ENCODE peak calls at places on chromosomes 6 and 20, in ten cellular contexts. M is spleen; T is right cardiac atrium; F is right lobe of liver; C is psoas muscle; G is transverse colon; E is hepatocyte; I is H9; L is CD4-positive, CD25-positive, alpha-beta regulatory T cell; X is cardiac muscle cell. O is an unnamed sample. For H3K4me1 and H3K9me3, the result is how much of the 10 kb centered on the place peaks cover.

GRCh38 chr20:6178537-6178936 is 55.7 kb upstream of the FERMT1 start:
- DNase-seq in T (no peak), X (peak), C (no peak), E (peak), I (no peak), L (no peak), G (no peak), F (no peak), M (no peak), O (peak)

GRCh38 chr20:56896447-56896846 is 267.3 kb downstream of the TFAP2C start:
- DNase-seq in T (no peak), I (no peak), F (no peak), L (no peak), E (no peak), X (no peak), C (no peak), G (no peak), M (no peak), O (no peak)

GRCh38 chr6:137213331-137213740 is 5.8 kb downstream of the IFNGR1 start:
- DNase-seq in F (no peak), E (no peak), M (no peak), I (no peak), X (no peak), G (no peak), L (no peak), T (no peak), C (no peak), O (no peak)

GRCh38 chr6:79605061-79605460 is 26.1 kb upstream of the SH3BGRL2 start:
- DNase-seq in M (no peak), C (no peak), G (no peak), L (no peak), F (no peak), T (no peak), I (no peak), E (no peak), X (no peak), O (no peak)

GRCh38 chr20:31923388-31924271 is 28.2 kb downstream of the PDRG1 start:
- DNase-seq in G (no peak), X (peak), I (no peak), F (no peak), E (no peak), M (no peak), C (no peak), L (no peak), T (no peak), O (no peak)

GRCh38 chr6:39416026-39416425 is 93.5 kb upstream of the KCNK16 start:
- DNase-seq in X (no peak), G (no peak), T (no peak), M (no peak), F (no peak), E (no peak), L (no peak), I (no peak), C (no peak), O (no peak)

GRCh38 chr6:108732101-108732870 is 115.9 kb upstream of the ARMC2 start:
- DNase-seq in G (peak), T (no peak), C (no peak), E (no peak), M (no peak), X (no peak), L (no peak), I (peak), F (no peak), O (peak)

GRCh38 chr20:62900692-62901584 is 25.4 kb downstream of the DIDO1 start:
- DNase-seq in X (no peak), E (peak), F (no peak), G (peak), C (no peak), I (no peak), T (no peak), L (no peak), M (no peak), O (peak)

GRCh38 chr20:31790401-31790800 is 28.8 kb upstream of the MYLK2 start:
- DNase-seq in F (no peak), T (no peak), M (no peak), C (no peak), X (peak), E (no peak), L (no peak), G (no peak), I (no peak), O (no peak)

GRCh38 chr20:45469336-45470261 is at the start of gene WFDC2:
- DNase-seq in X (no peak), C (peak), T (no peak), F (no peak), M (no peak), I (peak), L (no peak), E (peak), G (peak), O (peak)

GRCh38 chr6:126063512-126064146 is 77.3 kb downstream of the TRMT11 start:
- DNase-seq in G (no peak), M (no peak), I (no peak), F (no peak), X (no peak), T (no peak), L (no peak), E (peak), C (no peak), O (no peak)

GRCh38 chr6:168979254-168979653 is 274.4 kb downstream of the THBS2 start:
- DNase-seq in L (no peak), C (no peak), M (no peak), F (no peak), E (no peak), I (no peak), T (no peak), X (no peak), G (no peak), O (no peak)

GRCh38 chr6:26415036-26415614 is 13.1 kb downstream of the BTN3A1 start:
- DNase-seq in C (no peak), G (no peak), F (no peak), E (no peak), M (no peak), T (no peak), X (no peak), L (no peak), I (no peak), O (peak)

GRCh38 chr20:44072381-44072780 is 114.6 kb downstream of the JPH2 start:
- DNase-seq in T (peak), G (no peak), X (no peak), M (no peak), C (no peak), F (no peak), E (no peak), L (no peak), I (no peak), O (no peak)

GRCh38 chr6:134631398-134631924 is 313.5 kb upstream of the SGK1 start:
- DNase-seq in F (no peak), I (no peak), L (no peak), E (no peak), C (no peak), G (no peak), T (no peak), M (no peak), X (no peak), O (no peak)

GRCh38 chr6:157962601-157963084 is 19.0 kb upstream of the SYNJ2 start:
- DNase-seq in G (no peak), X (peak), T (no peak), C (no peak), E (no peak), F (no peak), M (no peak), I (no peak), L (no peak), O (no peak)

GRCh38 chr6:155026366-155027045 is 31.4 kb downstream of the TIAM2 start:
- DNase-seq in L (no peak), C (peak), X (peak), M (no peak), E (peak), G (no peak), I (no peak), T (peak), F (peak), O (peak)

DNA sequence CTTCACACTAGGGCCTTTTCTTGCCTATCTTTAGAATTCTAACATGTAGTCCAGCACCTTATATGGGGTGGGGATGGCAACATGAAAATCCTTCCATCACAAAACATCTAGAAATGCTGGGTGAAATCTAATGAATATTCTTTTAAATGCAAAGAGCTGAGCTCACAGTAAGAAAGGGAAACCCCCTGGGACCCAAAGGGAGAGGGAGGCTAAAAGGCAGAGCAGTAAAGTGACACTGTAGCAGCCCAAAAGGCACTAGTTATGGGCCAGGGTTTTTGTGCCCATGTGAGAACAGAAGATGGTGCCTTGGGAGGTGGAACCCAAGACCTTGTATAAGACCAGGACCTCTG is 66.7 kb downstream of the TRAM2 start:
- DNase-seq in G (no peak), C (no peak), E (no peak), I (no peak), L (no peak), X (no peak), T (no peak), M (no peak), F (no peak), O (no peak)
- H3K4me1 ChIP-seq in G (under half), C (under half), E (under half), I (under half), L (under half), X (under half), T (under half), M (under half), F (under half), O (under half)

DNA sequence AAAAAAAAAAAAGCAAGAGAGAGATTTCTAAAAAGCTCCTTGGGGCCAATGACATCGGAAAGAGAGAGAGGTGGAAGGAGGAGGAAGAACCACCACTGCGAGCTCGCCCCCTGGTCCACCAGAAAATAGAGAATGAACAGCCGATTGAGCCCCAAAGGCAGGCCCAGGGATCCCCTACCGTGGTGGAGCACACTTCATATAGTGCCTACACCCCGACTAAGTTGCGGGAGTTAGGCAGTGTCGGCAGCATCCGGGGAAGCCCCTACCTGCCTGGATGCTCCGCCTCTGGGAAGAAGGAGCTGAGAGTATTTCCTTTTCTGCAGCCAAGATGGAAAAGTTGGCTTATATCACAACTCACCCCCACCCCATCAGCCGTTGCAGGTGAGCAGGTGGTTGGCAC is 38.6 kb upstream of the HSF2 start:
- DNase-seq in T (no peak), G (no peak), I (no peak), C (no peak), M (no peak), L (no peak), X (no peak), F (no peak), E (no peak), O (no peak)
- H3K9me3 ChIP-seq in T (under half), G (under half), I (under half), C (under half), M (under half), L (under half), X (under half), F (under half), E (under half), O (under half)

DNA sequence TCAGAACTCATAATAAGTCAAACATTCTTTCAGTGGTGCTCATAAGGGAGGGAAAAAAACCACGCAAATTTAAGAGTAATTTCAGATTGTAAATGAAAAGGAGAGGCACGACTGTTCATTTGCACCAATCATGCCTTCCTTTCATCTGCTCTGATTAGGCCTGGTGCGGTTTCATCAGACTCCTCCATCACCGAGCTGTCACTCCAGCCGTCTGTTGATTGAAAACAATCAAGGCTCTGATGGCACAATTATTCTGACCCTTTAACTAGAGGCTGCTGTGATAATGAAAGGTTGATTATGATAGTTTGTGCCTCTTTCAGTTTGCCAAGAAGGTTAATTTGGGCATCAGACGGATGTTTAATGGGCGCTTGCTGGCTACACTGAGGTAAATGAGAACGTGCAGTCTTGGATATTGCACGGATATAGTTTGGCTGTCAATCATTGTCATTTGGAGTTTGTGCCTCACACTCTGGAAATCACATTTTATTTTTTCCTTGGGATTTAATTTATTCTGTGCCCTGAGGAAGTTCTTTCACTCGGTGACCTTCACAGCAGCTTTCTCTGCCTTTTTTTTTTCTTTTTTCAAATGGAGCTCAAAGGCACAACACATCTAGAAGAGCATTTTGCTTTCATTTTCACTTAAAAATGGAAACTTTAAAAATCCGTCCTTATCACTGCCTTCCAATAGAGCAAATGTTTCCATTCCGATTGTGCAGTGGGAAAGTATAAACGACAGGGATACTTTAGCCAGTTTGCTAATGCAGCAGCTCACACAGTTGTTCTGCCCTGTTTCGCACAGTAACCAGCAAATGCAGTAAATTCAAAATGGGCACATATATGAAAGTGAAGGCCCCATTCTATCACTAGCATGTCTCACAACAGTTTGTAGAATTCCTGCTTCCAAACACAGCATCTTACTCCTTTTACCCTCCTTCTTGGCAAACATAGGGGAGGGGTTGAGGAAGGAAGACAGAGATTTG is 172.8 kb downstream of the KLHL32 start:
- DNase-seq in T (no peak), I (no peak), E (no peak), M (no peak), L (no peak), F (no peak), G (no peak), C (no peak), X (peak), O (no peak)
- H3K27ac ChIP-seq in T (no peak), I (no peak), E (no peak), M (no peak), L (no peak), F (no peak), G (no peak), C (no peak), X (no peak), O (no peak)

GRCh38 chr6:15267221-15267620 is 21.4 kb downstream of the JARID2 start:
- DNase-seq in L (no peak), X (no peak), I (no peak), F (no peak), G (no peak), T (no peak), M (no peak), C (no peak), E (no peak), O (no peak)
- H3K4me1 ChIP-seq in L (under half), X (half or more), I (under half), F (under half), G (under half), T (under half), M (half or more), C (under half), E (half or more), O (under half)

DNA sequence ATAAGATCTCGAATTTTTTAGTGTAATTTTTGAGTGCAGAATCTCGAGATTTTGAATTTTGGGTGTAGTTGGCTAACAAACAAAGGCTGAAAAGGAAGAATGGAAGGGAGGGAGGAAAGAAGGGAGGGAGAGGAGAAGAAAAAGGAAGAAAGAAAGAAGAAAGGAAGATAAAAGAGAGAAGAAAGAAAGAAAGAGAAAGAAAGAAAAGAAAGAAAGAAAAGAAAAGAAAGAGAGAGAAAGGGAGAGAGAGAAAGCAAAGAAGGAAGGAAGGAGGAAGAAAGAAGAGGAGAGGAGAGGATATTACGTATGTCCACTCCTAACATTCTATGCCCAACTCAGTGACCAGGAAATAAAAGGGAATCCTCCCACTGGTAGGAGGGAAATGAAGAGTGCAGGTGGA is 169.6 kb downstream of the TBXT start:
- DNase-seq in M (no peak), T (no peak), G (no peak), F (no peak), X (no peak), L (no peak), C (no peak), E (no peak), I (no peak), O (no peak)
- H3K9me3 ChIP-seq in M (under half), T (under half), G (under half), F (under half), X (under half), L (under half), C (under half), E (under half), I (under half), O (under half)

O was measured in small intestine.